ENCODE peak calls at places on chromosomes 3 and 15, in nine cellular contexts. C is PC-3, I is HCT116, Y is gastrocnemius medialis, Z is SJSA1, S is uterus, V is colonic mucosa, N is aorta, B is right lobe of liver. G is an unnamed sample.

GRCh38 chr3:187291512-187292132 is at the start of gene MASP1:
- DNase-seq in Y (peak; percentile 32), N (no peak), I (no peak), C (no peak), S (no peak), B (peak; percentile 90), Z (peak; percentile 8), V (no peak), G (peak; percentile 25)

GRCh38 chr15:43878466-43878865 is 51.7 kb downstream of the WDR76 start:
- DNase-seq in Z (no peak), B (no peak), C (no peak), V (no peak), I (no peak), N (no peak), S (no peak), Y (no peak), G (no peak)

GRCh38 chr3:111861396-111861795 is 2.3 kb downstream of the PHLDB2 start:
- DNase-seq in N (no peak), Z (no peak), Y (no peak), B (no peak), S (no peak), V (no peak), C (no peak), I (no peak), G (no peak)

GRCh38 chr15:66588537-66588936 is 22.7 kb upstream of the LCTL start:
- DNase-seq in S (no peak), N (no peak), B (no peak), Y (no peak), C (no peak), Z (no peak), I (no peak), V (no peak), G (no peak)

GRCh38 chr3:30457081-30457480 is 149.3 kb upstream of the TGFBR2 start:
- DNase-seq in I (no peak), V (no peak), C (no peak), S (no peak), Y (no peak), Z (no peak), B (no peak), N (no peak), G (no peak)

GRCh38 chr3:71380096-71380495 is 203.4 kb downstream of the FOXP1 start:
- DNase-seq in Z (no peak), S (no peak), N (no peak), V (no peak), C (no peak), I (no peak), B (no peak), Y (peak; percentile 66), G (no peak)

GRCh38 chr3:71304684-71305083 is 278.8 kb downstream of the FOXP1 start:
- DNase-seq in V (no peak), S (peak; percentile 34), B (no peak), I (no peak), Y (no peak), C (peak; percentile 52), Z (peak; percentile 21), N (no peak), G (no peak)

GRCh38 chr3:31504230-31504629 is 28.5 kb upstream of the STT3B start:
- DNase-seq in Z (no peak), B (no peak), C (no peak), S (no peak), Y (no peak), N (no peak), V (no peak), I (no peak), G (no peak)

GRCh38 chr3:114155370-114155821 is 23.5 kb downstream of the DRD3 start:
- DNase-seq in Y (no peak), B (no peak), S (no peak), I (peak; percentile 34), V (peak; percentile 28), N (no peak), C (peak; percentile 54), Z (no peak), G (no peak)

GRCh38 chr3:126472277-126473006 is 3.2 kb downstream of the ZXDC start:
- DNase-seq in V (no peak), Z (no peak), N (peak; percentile 90), I (peak; percentile 12), C (peak; percentile 39), S (peak; percentile 55), B (peak; percentile 84), Y (peak; percentile 95), G (peak; percentile 92)

GRCh38 chr3:123993818-123994217 is 1.9 kb upstream of the ROPN1 start:
- DNase-seq in V (no peak), N (no peak), S (no peak), I (no peak), C (no peak), Y (no peak), Z (no peak), B (no peak), G (no peak)

DNA sequence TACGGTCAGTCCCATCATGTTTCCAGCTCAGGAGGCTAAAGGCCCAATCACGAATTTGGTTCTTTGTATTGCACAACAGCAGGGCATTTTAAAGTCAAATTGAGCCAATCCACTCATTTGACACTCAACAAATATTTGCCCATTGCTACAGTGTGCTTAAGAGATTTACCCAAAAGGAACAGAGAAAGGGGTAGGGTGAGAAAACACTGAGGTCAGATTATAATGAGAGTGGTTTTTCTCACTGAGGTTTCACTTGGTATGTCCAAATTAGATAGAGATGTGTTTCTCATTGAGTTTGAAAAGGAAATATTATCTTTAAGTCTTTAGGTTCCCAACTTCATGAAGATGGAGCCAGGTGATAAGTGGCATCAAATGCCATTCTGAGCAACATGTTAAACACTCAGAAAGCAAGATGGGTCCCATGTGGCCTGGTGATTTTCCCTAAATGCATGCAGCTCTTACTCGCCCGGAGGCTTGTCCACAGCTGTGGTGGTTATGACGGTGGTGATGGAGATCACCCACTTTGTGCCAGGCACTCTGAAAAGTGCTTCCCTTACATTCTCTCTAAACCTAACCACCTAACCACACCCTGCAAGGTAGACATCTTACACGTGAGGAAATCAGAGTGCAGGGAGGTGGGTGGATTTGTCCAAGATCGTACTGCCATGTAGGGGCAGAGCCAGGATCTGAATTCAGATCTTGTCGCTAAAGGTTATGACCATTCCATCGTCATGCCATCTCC is 31.2 kb upstream of the USP3 start:
- DNase-seq in I (no peak), Y (no peak), N (no peak), V (no peak), Z (no peak), C (no peak), S (no peak), B (no peak), G (no peak)
- H3K4me1 ChIP-seq in I (no peaks in the 10 kb centered on the region), Y (peaks cover 5% of the 10 kb centered on the region), N (no peaks in the 10 kb centered on the region), V (peaks cover 10% of the 10 kb centered on the region), Z (peaks cover 21% of the 10 kb centered on the region), C (peaks cover 13% of the 10 kb centered on the region), S (no peaks in the 10 kb centered on the region), B (peaks cover 46% of the 10 kb centered on the region), G (no peaks in the 10 kb centered on the region)

DNA sequence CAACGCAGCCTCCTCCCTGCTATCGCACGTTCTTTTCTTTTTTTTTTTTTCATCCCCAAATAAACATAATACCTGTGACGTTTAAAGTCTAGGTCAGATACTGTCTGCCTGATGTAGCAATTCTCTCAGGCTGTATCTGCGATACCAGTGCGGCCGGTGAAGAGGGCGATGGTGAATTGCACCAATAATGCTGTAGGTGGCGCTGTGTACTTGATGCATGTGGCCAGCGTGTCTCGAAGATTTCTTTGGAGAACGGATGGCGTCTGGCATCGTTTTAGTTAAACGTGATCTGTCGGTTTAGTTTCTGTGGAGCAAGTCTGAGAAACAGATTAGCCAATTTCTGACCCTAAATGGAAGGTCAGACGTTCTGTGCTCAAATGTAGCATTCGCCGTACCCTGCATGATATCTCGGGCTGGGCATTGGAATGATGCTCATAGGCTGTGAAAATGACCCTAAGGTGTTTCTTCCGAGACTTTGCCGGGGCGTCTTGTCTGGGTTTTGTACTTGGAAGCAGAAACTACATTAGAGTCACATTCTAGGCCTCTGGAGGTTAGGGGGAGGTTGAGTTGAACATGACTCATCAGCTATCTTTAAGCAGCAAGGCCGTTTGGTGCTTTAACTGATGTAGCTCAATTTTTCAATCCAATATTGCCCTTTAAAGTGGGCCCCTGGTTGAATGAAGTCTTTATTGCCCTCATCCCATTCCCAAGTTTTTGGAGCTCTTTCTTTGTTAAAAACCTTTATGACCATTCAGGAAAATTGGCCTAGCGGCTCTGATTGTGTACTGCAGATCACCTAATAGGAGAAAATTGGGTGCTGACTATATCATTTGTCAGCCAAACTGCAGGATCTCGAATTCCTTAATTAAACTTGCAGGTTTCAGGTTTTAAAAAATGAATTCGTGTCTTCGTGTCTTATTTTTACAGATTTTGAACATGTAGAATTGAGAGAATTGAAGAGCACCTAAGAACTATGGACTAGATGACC is 80.0 kb downstream of the SQOR start:
- DNase-seq in C (peak; percentile 74), V (peak; percentile 70), N (no peak), Z (peak; percentile 35), S (peak; percentile 72), B (no peak), Y (no peak), I (peak; percentile 35), G (peak; percentile 52)
- H3K4me3 ChIP-seq in C (peak overlapping the region; percentile 7), V (no peak overlapping the region), N (no peak overlapping the region), Z (no peak overlapping the region), S (no peak overlapping the region), B (no peak overlapping the region), Y (no peak overlapping the region), I (no peak overlapping the region), G (no peak overlapping the region)

GRCh38 chr3:136984837-136985236 is 27.1 kb downstream of the IL20RB start:
- DNase-seq in C (peak; percentile 10), B (no peak), S (no peak), I (no peak), V (peak; percentile 81), Y (no peak), N (no peak), Z (no peak), G (no peak)

GRCh38 chr3:136990826-136991225 is 33.0 kb downstream of the IL20RB start:
- DNase-seq in N (peak; percentile 61), Z (no peak), B (no peak), V (no peak), Y (no peak), S (no peak), I (no peak), C (no peak), G (no peak)

GRCh38 chr3:136989781-136990524 is 32.2 kb downstream of the IL20RB start:
- DNase-seq in B (no peak), Z (no peak), C (no peak), Y (no peak), V (no peak), S (no peak), I (no peak), N (no peak), G (no peak)

GRCh38 chr3:136992091-136992490 is 34.3 kb downstream of the IL20RB start:
- DNase-seq in Z (no peak), N (no peak), B (no peak), C (no peak), Y (no peak), S (no peak), I (no peak), V (no peak), G (no peak)

GRCh38 chr3:136988651-136989050 is 30.9 kb downstream of the IL20RB start:
- DNase-seq in S (no peak), N (no peak), I (no peak), V (no peak), C (no peak), Z (no peak), Y (no peak), B (no peak), G (no peak)
- H3K27ac ChIP-seq in S (no peak overlapping the region), N (no peak overlapping the region), I (no peak overlapping the region), V (no peak overlapping the region), C (no peak overlapping the region), Z (no peak overlapping the region), Y (no peak overlapping the region), B (no peak overlapping the region), G (no peak overlapping the region)

DNA sequence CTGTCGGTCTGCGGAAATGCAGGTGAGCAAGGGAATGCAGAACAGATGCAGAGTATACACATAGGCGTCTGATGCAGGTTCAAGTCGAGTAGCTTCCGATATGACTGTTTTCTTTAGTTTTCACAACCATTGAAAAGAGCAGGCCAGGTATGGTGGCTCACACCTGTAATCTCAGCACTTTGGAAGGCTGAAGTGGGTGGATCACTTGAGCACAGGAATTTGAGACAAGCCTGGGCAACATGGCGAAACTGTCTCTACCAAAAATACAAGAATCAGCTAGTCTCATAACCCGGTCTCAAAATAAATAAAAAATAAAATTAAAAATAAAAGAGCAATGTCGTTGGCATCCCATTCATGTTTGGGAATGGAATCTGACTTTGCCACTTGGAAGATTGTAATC is 101.5 kb downstream of the PTPRG start:
- DNase-seq in Z (no peak), Y (no peak), N (no peak), C (no peak), B (no peak), V (no peak), I (no peak), S (no peak), G (no peak)
- H3K4me1 ChIP-seq in Z (peaks cover 16% of the 10 kb centered on the region), Y (peaks cover 23% of the 10 kb centered on the region), N (peaks cover 5% of the 10 kb centered on the region), C (no peaks in the 10 kb centered on the region), B (peaks cover 4% of the 10 kb centered on the region), V (peaks cover 5% of the 10 kb centered on the region), I (peaks cover 21% of the 10 kb centered on the region), S (no peaks in the 10 kb centered on the region), G (peaks cover 22% of the 10 kb centered on the region)